ENCODE peak calls at places on chromosomes 1 and 21, in ten cellular contexts. One of them, this sample, is unnamed.

GRCh38 chr1:106755682-106756406 is 300.6 kb upstream of the PRMT6 start:
- DNase-seq in GM03348: no peak
- DNase-seq in posterior vena cava: no peak
- DNase-seq in tibial nerve: no peak
- DNase-seq in DND-41: no peak
- DNase-seq in AG20443: peak
- DNase-seq in H54: peak
- DNase-seq in kidney epithelial cell: no peak
- DNase-seq in COR-L47: no peak
- DNase-seq in breast epithelium: no peak
- DNase-seq in this sample: no peak

GRCh38 chr1:44405041-44405803 is at the start of gene RNF220:
- DNase-seq in H54: peak
- DNase-seq in kidney epithelial cell: peak
- DNase-seq in posterior vena cava: peak
- DNase-seq in GM03348: peak
- DNase-seq in AG20443: peak
- DNase-seq in DND-41: no peak
- DNase-seq in COR-L47: peak
- DNase-seq in breast epithelium: no peak
- DNase-seq in tibial nerve: peak
- DNase-seq in this sample: peak

GRCh38 chr1:6275826-6276764 is 15.2 kb upstream of the GPR153 start:
- DNase-seq in posterior vena cava: peak
- DNase-seq in H54: no peak
- DNase-seq in DND-41: no peak
- DNase-seq in tibial nerve: peak
- DNase-seq in GM03348: peak
- DNase-seq in AG20443: peak
- DNase-seq in breast epithelium: no peak
- DNase-seq in COR-L47: no peak
- DNase-seq in kidney epithelial cell: no peak
- DNase-seq in this sample: no peak

GRCh38 chr1:55877440-55878232 is 662.5 kb upstream of the USP24 start:
- DNase-seq in COR-L47: no peak
- DNase-seq in AG20443: no peak
- DNase-seq in kidney epithelial cell: no peak
- DNase-seq in breast epithelium: no peak
- DNase-seq in H54: no peak
- DNase-seq in posterior vena cava: no peak
- DNase-seq in tibial nerve: no peak
- DNase-seq in DND-41: no peak
- DNase-seq in GM03348: no peak
- DNase-seq in this sample: no peak

GRCh38 chr1:7550981-7551380 is 220.1 kb upstream of the VAMP3 start:
- DNase-seq in AG20443: no peak
- DNase-seq in COR-L47: no peak
- DNase-seq in DND-41: no peak
- DNase-seq in kidney epithelial cell: no peak
- DNase-seq in breast epithelium: no peak
- DNase-seq in posterior vena cava: peak
- DNase-seq in tibial nerve: no peak
- DNase-seq in GM03348: no peak
- DNase-seq in H54: no peak
- DNase-seq in this sample: no peak

GRCh38 chr1:199741586-199741985 is 285.9 kb upstream of the NR5A2 start:
- DNase-seq in AG20443: no peak
- DNase-seq in DND-41: no peak
- DNase-seq in H54: no peak
- DNase-seq in posterior vena cava: no peak
- DNase-seq in tibial nerve: no peak
- DNase-seq in breast epithelium: no peak
- DNase-seq in GM03348: no peak
- DNase-seq in kidney epithelial cell: no peak
- DNase-seq in COR-L47: no peak
- DNase-seq in this sample: no peak

GRCh38 chr1:58143972-58144752 is 402.4 kb downstream of the OMA1 start:
- DNase-seq in H54: no peak
- DNase-seq in breast epithelium: no peak
- DNase-seq in AG20443: no peak
- DNase-seq in DND-41: no peak
- DNase-seq in GM03348: no peak
- DNase-seq in posterior vena cava: no peak
- DNase-seq in COR-L47: peak
- DNase-seq in kidney epithelial cell: no peak
- DNase-seq in tibial nerve: no peak
- DNase-seq in this sample: no peak

GRCh38 chr1:223264983-223265663 is 98.9 kb downstream of the SUSD4 start:
- DNase-seq in kidney epithelial cell: no peak
- DNase-seq in H54: no peak
- DNase-seq in GM03348: no peak
- DNase-seq in posterior vena cava: no peak
- DNase-seq in breast epithelium: no peak
- DNase-seq in COR-L47: no peak
- DNase-seq in DND-41: no peak
- DNase-seq in tibial nerve: no peak
- DNase-seq in AG20443: no peak
- DNase-seq in this sample: no peak

GRCh38 chr1:169630006-169630405 is at the start of gene SELP:
- DNase-seq in DND-41: no peak
- DNase-seq in kidney epithelial cell: no peak
- DNase-seq in H54: no peak
- DNase-seq in tibial nerve: no peak
- DNase-seq in AG20443: no peak
- DNase-seq in posterior vena cava: no peak
- DNase-seq in COR-L47: no peak
- DNase-seq in breast epithelium: no peak
- DNase-seq in GM03348: no peak
- DNase-seq in this sample: no peak

GRCh38 chr1:26306290-26307221 is at the start of gene UBXN11:
- DNase-seq in tibial nerve: peak
- DNase-seq in breast epithelium: peak
- DNase-seq in posterior vena cava: peak
- DNase-seq in DND-41: peak
- DNase-seq in GM03348: peak
- DNase-seq in AG20443: peak
- DNase-seq in COR-L47: peak
- DNase-seq in kidney epithelial cell: peak
- DNase-seq in H54: peak
- DNase-seq in this sample: peak

GRCh38 chr1:21622466-21623315 is 46.5 kb downstream of the RAP1GAP start:
- DNase-seq in DND-41: no peak
- DNase-seq in posterior vena cava: no peak
- DNase-seq in GM03348: peak
- DNase-seq in COR-L47: no peak
- DNase-seq in AG20443: peak
- DNase-seq in tibial nerve: no peak
- DNase-seq in H54: no peak
- DNase-seq in kidney epithelial cell: no peak
- DNase-seq in breast epithelium: no peak
- DNase-seq in this sample: peak

GRCh38 chr1:185632659-185633428 is 101.3 kb upstream of the HMCN1 start:
- DNase-seq in H54: no peak
- DNase-seq in GM03348: peak
- DNase-seq in kidney epithelial cell: no peak
- DNase-seq in posterior vena cava: no peak
- DNase-seq in COR-L47: no peak
- DNase-seq in AG20443: peak
- DNase-seq in tibial nerve: no peak
- DNase-seq in breast epithelium: peak
- DNase-seq in DND-41: no peak
- DNase-seq in this sample: no peak

GRCh38 chr1:54571803-54572202 is 23.8 kb downstream of the ACOT11 start:
- DNase-seq in AG20443: no peak
- DNase-seq in GM03348: no peak
- DNase-seq in DND-41: no peak
- DNase-seq in tibial nerve: no peak
- DNase-seq in breast epithelium: no peak
- DNase-seq in posterior vena cava: peak
- DNase-seq in kidney epithelial cell: no peak
- DNase-seq in H54: no peak
- DNase-seq in COR-L47: no peak
- DNase-seq in this sample: no peak

GRCh38 chr21:21101911-21102310 is 103.7 kb downstream of the NCAM2 start:
- DNase-seq in posterior vena cava: no peak
- DNase-seq in COR-L47: peak
- DNase-seq in H54: no peak
- DNase-seq in kidney epithelial cell: no peak
- DNase-seq in AG20443: no peak
- DNase-seq in DND-41: peak
- DNase-seq in tibial nerve: no peak
- DNase-seq in GM03348: no peak
- DNase-seq in breast epithelium: no peak
- DNase-seq in this sample: peak

GRCh38 chr1:54327386-54328116 is 78.6 kb downstream of the SSBP3 start:
- DNase-seq in tibial nerve: no peak
- DNase-seq in H54: no peak
- DNase-seq in GM03348: peak
- DNase-seq in AG20443: peak
- DNase-seq in kidney epithelial cell: no peak
- DNase-seq in breast epithelium: no peak
- DNase-seq in posterior vena cava: no peak
- DNase-seq in COR-L47: no peak
- DNase-seq in DND-41: no peak
- DNase-seq in this sample: no peak

GRCh38 chr1:24866211-24867063 is 63.6 kb downstream of the RUNX3 start:
- DNase-seq in H54: no peak
- DNase-seq in posterior vena cava: peak
- DNase-seq in GM03348: peak
- DNase-seq in DND-41: no peak
- DNase-seq in kidney epithelial cell: no peak
- DNase-seq in tibial nerve: no peak
- DNase-seq in COR-L47: no peak
- DNase-seq in breast epithelium: no peak
- DNase-seq in AG20443: peak
- DNase-seq in this sample: no peak

GRCh38 chr1:228842094-228842775 is 107.0 kb downstream of the RHOU start:
- DNase-seq in kidney epithelial cell: peak
- DNase-seq in AG20443: peak
- DNase-seq in DND-41: no peak
- DNase-seq in GM03348: no peak
- DNase-seq in COR-L47: no peak
- DNase-seq in posterior vena cava: no peak
- DNase-seq in tibial nerve: no peak
- DNase-seq in breast epithelium: no peak
- DNase-seq in H54: peak
- DNase-seq in this sample: no peak

GRCh38 chr21:44658913-44659595 is 1.3 kb downstream of the KRTAP12-3 start:
- DNase-seq in tibial nerve: no peak
- DNase-seq in GM03348: no peak
- DNase-seq in posterior vena cava: no peak
- DNase-seq in AG20443: no peak
- DNase-seq in breast epithelium: no peak
- DNase-seq in DND-41: no peak
- DNase-seq in H54: no peak
- DNase-seq in COR-L47: no peak
- DNase-seq in kidney epithelial cell: no peak
- DNase-seq in this sample: no peak

GRCh38 chr1:53362851-53363642 is 35.2 kb upstream of the LRP8 start:
- DNase-seq in tibial nerve: no peak
- DNase-seq in posterior vena cava: peak
- DNase-seq in H54: no peak
- DNase-seq in COR-L47: no peak
- DNase-seq in DND-41: no peak
- DNase-seq in AG20443: no peak
- DNase-seq in kidney epithelial cell: no peak
- DNase-seq in breast epithelium: no peak
- DNase-seq in GM03348: no peak
- DNase-seq in this sample: no peak

GRCh38 chr1:205074513-205074912 is 9.7 kb downstream of the TMEM81 start:
- DNase-seq in tibial nerve: no peak
- DNase-seq in COR-L47: no peak
- DNase-seq in H54: peak
- DNase-seq in AG20443: peak
- DNase-seq in kidney epithelial cell: no peak
- DNase-seq in posterior vena cava: no peak
- DNase-seq in breast epithelium: no peak
- DNase-seq in DND-41: no peak
- DNase-seq in GM03348: peak
- DNase-seq in this sample: no peak

GRCh38 chr1:200367841-200368534 is 41.8 kb downstream of the ZNF281 start:
- DNase-seq in COR-L47: no peak
- DNase-seq in GM03348: peak
- DNase-seq in kidney epithelial cell: peak
- DNase-seq in AG20443: peak
- DNase-seq in posterior vena cava: no peak
- DNase-seq in DND-41: no peak
- DNase-seq in H54: no peak
- DNase-seq in tibial nerve: no peak
- DNase-seq in breast epithelium: no peak
- DNase-seq in this sample: no peak

GRCh38 chr1:204726478-204726877 is 40.9 kb upstream of the LRRN2 start:
- DNase-seq in tibial nerve: no peak
- DNase-seq in posterior vena cava: no peak
- DNase-seq in DND-41: no peak
- DNase-seq in GM03348: no peak
- DNase-seq in H54: peak
- DNase-seq in COR-L47: no peak
- DNase-seq in AG20443: no peak
- DNase-seq in breast epithelium: no peak
- DNase-seq in kidney epithelial cell: peak
- DNase-seq in this sample: no peak

GRCh38 chr1:239920214-239920613 is 171.5 kb upstream of the FMN2 start:
- DNase-seq in breast epithelium: no peak
- DNase-seq in kidney epithelial cell: no peak
- DNase-seq in tibial nerve: no peak
- DNase-seq in H54: no peak
- DNase-seq in COR-L47: no peak
- DNase-seq in DND-41: no peak
- DNase-seq in AG20443: no peak
- DNase-seq in GM03348: no peak
- DNase-seq in posterior vena cava: no peak
- DNase-seq in this sample: no peak

GRCh38 chr1:245153645-245154428 is 948 bp upstream of the KIF26B start:
- DNase-seq in GM03348: peak
- DNase-seq in breast epithelium: no peak
- DNase-seq in H54: peak
- DNase-seq in COR-L47: no peak
- DNase-seq in DND-41: no peak
- DNase-seq in tibial nerve: no peak
- DNase-seq in posterior vena cava: no peak
- DNase-seq in AG20443: peak
- DNase-seq in kidney epithelial cell: no peak
- DNase-seq in this sample: peak

GRCh38 chr1:216502528-216503162 is 79.4 kb upstream of the USH2A start:
- DNase-seq in posterior vena cava: no peak
- DNase-seq in kidney epithelial cell: no peak
- DNase-seq in breast epithelium: no peak
- DNase-seq in GM03348: no peak
- DNase-seq in COR-L47: no peak
- DNase-seq in DND-41: no peak
- DNase-seq in H54: no peak
- DNase-seq in AG20443: no peak
- DNase-seq in tibial nerve: no peak
- DNase-seq in this sample: peak

GRCh38 chr1:40438391-40439015 is 11.8 kb upstream of the ZFP69B start:
- DNase-seq in tibial nerve: peak
- DNase-seq in AG20443: peak
- DNase-seq in COR-L47: peak
- DNase-seq in GM03348: peak
- DNase-seq in posterior vena cava: no peak
- DNase-seq in breast epithelium: no peak
- DNase-seq in DND-41: no peak
- DNase-seq in H54: peak
- DNase-seq in kidney epithelial cell: no peak
- DNase-seq in this sample: no peak

GRCh38 chr1:118151312-118151937 is 33.6 kb downstream of the SPAG17 start:
- DNase-seq in kidney epithelial cell: peak
- DNase-seq in H54: no peak
- DNase-seq in COR-L47: peak
- DNase-seq in AG20443: peak
- DNase-seq in posterior vena cava: peak
- DNase-seq in tibial nerve: peak
- DNase-seq in DND-41: peak
- DNase-seq in GM03348: peak
- DNase-seq in breast epithelium: peak
- DNase-seq in this sample: peak

GRCh38 chr1:60697204-60697994 is 385.0 kb upstream of the NFIA start:
- DNase-seq in AG20443: no peak
- DNase-seq in COR-L47: peak
- DNase-seq in breast epithelium: no peak
- DNase-seq in H54: no peak
- DNase-seq in kidney epithelial cell: no peak
- DNase-seq in DND-41: no peak
- DNase-seq in tibial nerve: no peak
- DNase-seq in GM03348: no peak
- DNase-seq in posterior vena cava: no peak
- DNase-seq in this sample: no peak